ENCODE peak calls at places on chromosome 20, in eight cellular contexts. L is tibial nerve; H is GM06990; S is pancreas; F is uterus; W is CD4-positive, CD25-positive, alpha-beta regulatory T cell; R is AG04450; P is hepatocyte. Y is an unnamed sample. For H3K27me3, the result is how much of the 10 kb centered on the place peaks cover.

GRCh38 chr20:9458075-9458818 is 56.1 kb upstream of the LAMP5 start:
- DNase-seq in L (no peak), F (no peak), P (peak), S (no peak), R (no peak), W (no peak), H (no peak), Y (no peak)

GRCh38 chr20:46648903-46649649 is 2.2 kb downstream of the SLC13A3 start:
- DNase-seq in W (no peak), L (no peak), H (no peak), S (no peak), F (no peak), P (no peak), R (no peak), Y (no peak)

GRCh38 chr20:59460352-59460751 is 144.0 kb upstream of the PHACTR3 start:
- DNase-seq in W (no peak), S (no peak), L (no peak), R (no peak), P (no peak), H (no peak), F (no peak), Y (no peak)

GRCh38 chr20:8291873-8292272 is 159.8 kb downstream of the PLCB1 start:
- DNase-seq in S (no peak), H (no peak), L (no peak), F (no peak), P (no peak), W (no peak), R (peak), Y (no peak)

GRCh38 chr20:48523191-48523757 is 304.5 kb downstream of the PREX1 start:
- DNase-seq in W (peak), L (peak), P (peak), S (no peak), H (no peak), F (no peak), R (no peak), Y (no peak)

GRCh38 chr20:38774167-38774566 is 25.9 kb downstream of the ACTR5 start:
- DNase-seq in W (no peak), F (no peak), S (no peak), L (no peak), H (no peak), P (no peak), R (no peak), Y (no peak)

GRCh38 chr20:9149796-9150195 is 80.9 kb downstream of the PLCB4 start:
- DNase-seq in P (no peak), F (no peak), R (no peak), S (no peak), L (no peak), W (no peak), H (no peak), Y (no peak)

GRCh38 chr20:24778585-24779031 is 170.5 kb upstream of the CST7 start:
- DNase-seq in H (no peak), L (no peak), F (no peak), S (no peak), R (no peak), W (no peak), P (no peak), Y (no peak)

GRCh38 chr20:18614244-18614643 is 26.4 kb downstream of the DTD1 start:
- DNase-seq in P (no peak), F (no peak), S (no peak), W (no peak), R (no peak), L (no peak), H (no peak), Y (no peak)

GRCh38 chr20:37643400-37643799 is 50.4 kb upstream of the CTNNBL1 start:
- DNase-seq in F (no peak), S (no peak), P (no peak), H (no peak), W (no peak), R (no peak), L (no peak), Y (no peak)

GRCh38 chr20:17824676-17825224 is 125.0 kb downstream of the BANF2 start:
- DNase-seq in L (no peak), W (no peak), R (no peak), H (no peak), P (no peak), F (no peak), S (no peak), Y (no peak)

GRCh38 chr20:23367770-23368169 is 5.8 kb downstream of the GZF1 start:
- DNase-seq in R (no peak), H (no peak), P (no peak), L (no peak), F (no peak), W (no peak), S (no peak), Y (no peak)

GRCh38 chr20:21512634-21513180 is 1.2 kb downstream of the NKX2-2 start:
- DNase-seq in S (peak), L (no peak), P (no peak), W (no peak), H (no peak), F (no peak), R (no peak), Y (no peak)
- H3K27me3 ChIP-seq in S (half or more), L (half or more), P (half or more), W (under half), H (under half), F (under half), R (half or more), Y (half or more)

DNA sequence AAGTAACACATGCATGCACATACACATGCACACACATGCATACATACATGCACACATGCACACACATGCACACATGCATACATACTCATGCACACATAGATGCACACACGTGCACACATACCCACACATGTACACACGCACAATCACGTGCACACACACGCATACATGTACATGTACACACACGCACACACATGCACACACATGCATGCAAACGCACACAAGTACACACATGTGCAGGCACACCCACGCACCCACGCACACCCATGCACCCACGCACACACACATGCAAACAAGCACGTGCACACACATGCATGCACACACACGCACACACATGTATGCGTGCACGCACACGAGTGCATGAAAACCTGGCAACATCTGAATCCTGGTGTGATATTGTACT is 232.7 kb upstream of the CDH4 start:
- DNase-seq in W (no peak), L (no peak), R (no peak), H (no peak), P (no peak), F (no peak), S (no peak), Y (no peak)
- H3K27me3 ChIP-seq in W (under half), L (under half), R (under half), H (under half), P (under half), F (under half), S (under half), Y (under half)

DNA sequence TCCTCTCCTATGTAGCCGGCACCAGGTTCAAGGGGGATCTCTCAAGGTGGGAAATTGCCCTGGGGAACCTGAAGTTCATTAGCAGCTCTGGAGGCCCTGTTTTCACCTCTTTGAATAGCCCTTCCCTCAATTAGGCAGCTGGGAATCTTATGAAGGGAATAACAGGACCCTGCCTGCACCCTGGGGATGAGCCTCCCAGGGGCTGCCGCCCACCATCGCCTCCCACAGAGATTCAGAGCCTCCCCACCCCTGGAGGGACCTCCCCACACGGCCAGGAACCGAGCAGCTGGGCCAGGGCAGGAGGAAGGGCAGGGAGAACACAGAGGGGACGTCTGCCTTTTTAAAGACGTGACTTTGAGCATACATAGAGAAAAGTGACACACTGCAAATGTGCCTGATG is 4.6 kb upstream of the EEF1A2 start:
- DNase-seq in W (no peak), L (no peak), R (no peak), H (no peak), P (no peak), F (no peak), S (peak), Y (no peak)
- H3K27me3 ChIP-seq in W (under half), L (half or more), R (half or more), H (under half), P (under half), F (under half), S (under half), Y (under half)

DNA sequence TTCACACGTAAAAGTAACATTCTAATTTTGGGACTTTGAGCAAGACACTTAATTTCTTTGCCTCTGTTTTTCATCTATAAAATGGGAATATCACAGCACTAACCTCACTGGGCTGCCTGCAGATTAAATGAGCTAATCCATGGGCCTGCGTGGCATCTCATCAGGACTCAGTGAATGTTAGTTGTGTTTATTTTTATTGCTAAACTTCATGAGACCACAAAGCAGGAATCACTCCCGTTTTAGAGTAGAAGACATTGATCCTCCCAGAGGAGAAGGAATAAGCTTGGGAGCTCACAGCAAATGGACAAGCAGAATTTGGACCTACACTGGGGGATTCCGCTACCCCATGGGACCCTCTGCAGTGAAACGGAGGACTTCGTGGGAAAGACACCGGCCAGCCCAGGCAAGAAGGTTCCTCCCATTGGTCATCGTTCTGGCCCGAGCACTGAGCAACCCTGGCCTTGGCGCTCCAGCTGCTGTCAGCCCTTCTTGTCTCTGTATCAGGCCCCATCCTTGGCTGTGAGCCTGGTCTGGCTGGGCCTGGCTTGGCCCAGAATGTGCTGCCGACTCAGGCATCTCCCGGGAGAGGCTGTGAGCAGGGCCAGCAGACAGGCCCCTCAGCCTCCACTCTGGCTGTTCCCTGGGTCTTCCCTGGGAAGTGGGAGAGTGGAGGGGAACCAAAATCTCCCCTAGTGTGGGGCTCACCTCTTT is 79.8 kb downstream of the NFATC2 start:
- DNase-seq in F (peak), P (peak), H (no peak), S (no peak), R (no peak), L (peak), W (no peak), Y (no peak)
- H3K27me3 ChIP-seq in F (under half), P (under half), H (under half), S (under half), R (under half), L (under half), W (under half), Y (under half)

GRCh38 chr20:58092871-58093270 is 135.6 kb downstream of the ANKRD60 start:
- DNase-seq in L (no peak), F (no peak), W (no peak), S (no peak), H (no peak), P (no peak), R (no peak), Y (no peak)
- H3K27me3 ChIP-seq in L (under half), F (under half), W (under half), S (under half), H (under half), P (under half), R (under half), Y (under half)

DNA sequence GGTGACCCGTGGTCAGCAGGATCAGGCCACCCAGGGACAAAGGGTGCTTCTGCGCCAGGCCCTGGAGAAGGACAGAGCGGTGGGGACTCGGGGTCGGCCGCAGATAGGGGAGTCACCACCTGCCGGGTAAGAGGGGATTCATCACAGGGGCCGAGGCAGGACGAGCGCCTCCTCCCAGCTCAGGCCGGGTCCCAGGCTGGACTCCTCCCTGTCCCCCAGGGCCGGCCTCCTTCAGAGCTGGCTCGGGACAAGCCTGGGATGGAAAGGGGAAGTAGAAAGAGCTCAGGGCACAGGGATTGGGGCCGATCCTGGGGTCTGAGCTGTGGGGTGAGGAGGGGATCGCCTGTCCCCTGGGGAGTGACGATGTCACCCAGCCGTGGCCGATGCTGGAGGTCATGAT is 154.6 kb upstream of the PROKR2 start:
- DNase-seq in P (no peak), H (no peak), R (no peak), L (no peak), F (no peak), S (no peak), W (no peak), Y (no peak)
- H3K27me3 ChIP-seq in P (under half), H (under half), R (under half), L (under half), F (under half), S (under half), W (under half), Y (under half)

GRCh38 chr20:61053487-61054277 is 198.4 kb upstream of the CDH4 start:
- DNase-seq in P (no peak), W (no peak), H (no peak), R (no peak), F (no peak), S (no peak), L (no peak), Y (no peak)
- H3K27me3 ChIP-seq in P (under half), W (under half), H (under half), R (under half), F (under half), S (under half), L (under half), Y (under half)

DNA sequence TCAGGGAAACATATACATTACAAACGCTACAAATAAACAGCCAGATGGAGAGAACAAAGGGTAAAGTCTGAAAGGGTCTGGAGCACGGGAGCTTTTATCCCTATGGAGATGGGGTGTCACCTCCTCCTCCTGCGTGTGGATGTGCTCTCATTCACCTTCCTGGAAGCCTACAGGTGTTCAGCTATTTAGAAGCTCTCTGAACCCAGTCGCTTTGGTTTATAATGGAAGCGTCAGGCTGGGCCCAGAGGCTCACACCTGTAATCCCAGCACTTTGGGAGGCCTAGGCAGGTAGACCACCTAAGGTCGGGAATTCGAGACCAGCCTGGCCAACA is 17.7 kb upstream of the ITCH start:
- DNase-seq in W (no peak), L (no peak), R (no peak), F (no peak), H (no peak), S (no peak), P (no peak), Y (no peak)
- H3K27me3 ChIP-seq in W (under half), L (under half), R (under half), F (under half), H (under half), S (under half), P (under half), Y (under half)

DNA sequence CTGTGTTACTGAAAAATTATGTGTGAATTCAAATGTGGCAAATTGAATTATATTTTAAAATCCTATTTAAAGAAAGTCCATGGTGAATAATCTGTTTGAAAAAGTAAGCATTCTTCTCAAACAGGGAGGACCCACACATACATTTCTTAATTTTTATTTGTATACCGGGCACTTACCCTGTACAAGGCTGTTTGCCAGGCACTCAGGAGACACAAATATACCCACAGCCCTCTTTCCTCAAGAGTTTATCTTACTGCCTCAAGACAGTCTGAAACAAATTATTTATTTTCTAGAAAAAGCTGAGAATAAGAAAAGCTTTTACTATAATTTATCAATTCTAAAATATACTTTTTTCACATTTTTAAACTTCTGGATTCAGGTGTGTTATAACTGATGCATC is 114.4 kb downstream of the TASP1 start:
- DNase-seq in L (no peak), F (no peak), S (no peak), H (no peak), R (no peak), W (no peak), P (no peak), Y (no peak)
- H3K27me3 ChIP-seq in L (under half), F (under half), S (under half), H (under half), R (under half), W (under half), P (under half), Y (under half)

GRCh38 chr20:41131594-41132387 is 5.6 kb upstream of the PLCG1 start:
- DNase-seq in H (peak), S (no peak), R (no peak), L (no peak), P (no peak), W (no peak), F (no peak), Y (no peak)

GRCh38 chr20:41135888-41136243 is 1.5 kb upstream of the PLCG1 start:
- DNase-seq in S (no peak), P (no peak), F (no peak), H (no peak), L (no peak), W (no peak), R (no peak), Y (no peak)

GRCh38 chr20:41135187-41135887 is 2.0 kb upstream of the PLCG1 start:
- DNase-seq in L (no peak), R (no peak), P (peak), S (no peak), H (no peak), F (no peak), W (peak), Y (no peak)

GRCh38 chr20:41134362-41135186 is 2.8 kb upstream of the PLCG1 start:
- DNase-seq in H (no peak), L (no peak), S (no peak), P (no peak), F (no peak), W (no peak), R (no peak), Y (no peak)

GRCh38 chr20:41133709-41134361 is 3.5 kb upstream of the PLCG1 start:
- DNase-seq in H (peak), R (no peak), P (no peak), S (no peak), L (no peak), W (peak), F (no peak), Y (no peak)
- H3K27me3 ChIP-seq in H (under half), R (under half), P (under half), S (under half), L (under half), W (under half), F (under half), Y (under half)